ENCODE peak calls at places on chromosome 5, in six cellular contexts. One of them, this sample, is unnamed.
A peak's percentile ranks its signal among the peaks of the same experiment; 100 is the strongest.

GRCh38 chr5:124651663-124652513 is 94.6 kb downstream of the ZNF608 start:
- DNase-seq in astrocyte of the cerebellum: no peak
- DNase-seq in HFFc6: no peak
- DNase-seq in foreskin fibroblast: peak; percentile 95
- DNase-seq in IMR-90: no peak
- DNase-seq in CD4-positive, alpha-beta T cell: no peak
- DNase-seq in this sample: peak; percentile 94

GRCh38 chr5:160312139-160312959 is at the start of gene CCNJL:
- DNase-seq in IMR-90: peak; percentile 44
- DNase-seq in astrocyte of the cerebellum: no peak
- DNase-seq in foreskin fibroblast: peak; percentile 45
- DNase-seq in HFFc6: no peak
- DNase-seq in CD4-positive, alpha-beta T cell: no peak
- DNase-seq in this sample: peak; percentile 92

GRCh38 chr5:178113141-178113787 is at the start of gene N4BP3:
- DNase-seq in foreskin fibroblast: peak; percentile 63
- DNase-seq in astrocyte of the cerebellum: no peak
- DNase-seq in CD4-positive, alpha-beta T cell: peak; percentile 75
- DNase-seq in HFFc6: no peak
- DNase-seq in IMR-90: peak; percentile 44
- DNase-seq in this sample: peak; percentile 91

GRCh38 chr5:111673896-111674626 is 82.9 kb downstream of the NREP start:
- DNase-seq in CD4-positive, alpha-beta T cell: no peak
- DNase-seq in astrocyte of the cerebellum: no peak
- DNase-seq in HFFc6: no peak
- DNase-seq in foreskin fibroblast: no peak
- DNase-seq in IMR-90: no peak
- DNase-seq in this sample: no peak

GRCh38 chr5:73274870-73275756 is 102.1 kb downstream of the TMEM174 start:
- DNase-seq in CD4-positive, alpha-beta T cell: no peak
- DNase-seq in foreskin fibroblast: peak; percentile 46
- DNase-seq in IMR-90: peak; percentile 13
- DNase-seq in astrocyte of the cerebellum: no peak
- DNase-seq in HFFc6: no peak
- DNase-seq in this sample: no peak

GRCh38 chr5:135217669-135218485 is 181.2 kb downstream of the MACROH2A1 start:
- DNase-seq in CD4-positive, alpha-beta T cell: no peak
- DNase-seq in IMR-90: no peak
- DNase-seq in foreskin fibroblast: no peak
- DNase-seq in astrocyte of the cerebellum: no peak
- DNase-seq in HFFc6: no peak
- DNase-seq in this sample: no peak

GRCh38 chr5:74651710-74652109 is 11.2 kb upstream of the ENC1 start:
- DNase-seq in HFFc6: no peak
- DNase-seq in astrocyte of the cerebellum: no peak
- DNase-seq in foreskin fibroblast: no peak
- DNase-seq in IMR-90: no peak
- DNase-seq in CD4-positive, alpha-beta T cell: no peak
- DNase-seq in this sample: peak; percentile 71

GRCh38 chr5:55620781-55621180 is 86.0 kb upstream of the PLPP1 start:
- DNase-seq in IMR-90: no peak
- DNase-seq in HFFc6: no peak
- DNase-seq in astrocyte of the cerebellum: no peak
- DNase-seq in foreskin fibroblast: no peak
- DNase-seq in CD4-positive, alpha-beta T cell: no peak
- DNase-seq in this sample: no peak

GRCh38 chr5:116378007-116378831 is 196.4 kb downstream of the SEMA6A start:
- DNase-seq in foreskin fibroblast: no peak
- DNase-seq in HFFc6: no peak
- DNase-seq in astrocyte of the cerebellum: no peak
- DNase-seq in CD4-positive, alpha-beta T cell: no peak
- DNase-seq in IMR-90: no peak
- DNase-seq in this sample: no peak

GRCh38 chr5:96088676-96089075 is 127.0 kb upstream of the ELL2 start:
- DNase-seq in HFFc6: no peak
- DNase-seq in foreskin fibroblast: no peak
- DNase-seq in CD4-positive, alpha-beta T cell: no peak
- DNase-seq in IMR-90: no peak
- DNase-seq in astrocyte of the cerebellum: no peak
- DNase-seq in this sample: no peak

GRCh38 chr5:80654054-80654390 is 430 bp upstream of the MSH3 start:
- DNase-seq in CD4-positive, alpha-beta T cell: no peak
- DNase-seq in HFFc6: no peak
- DNase-seq in foreskin fibroblast: no peak
- DNase-seq in astrocyte of the cerebellum: no peak
- DNase-seq in IMR-90: no peak
- DNase-seq in this sample: peak; percentile 25

GRCh38 chr5:40623480-40624420 is 56.0 kb upstream of the PTGER4 start:
- DNase-seq in CD4-positive, alpha-beta T cell: peak; percentile 11
- DNase-seq in IMR-90: no peak
- DNase-seq in HFFc6: no peak
- DNase-seq in astrocyte of the cerebellum: no peak
- DNase-seq in foreskin fibroblast: no peak
- DNase-seq in this sample: no peak

GRCh38 chr5:140569197-140569596 is 4.6 kb downstream of the SLC35A4 start:
- DNase-seq in astrocyte of the cerebellum: no peak
- DNase-seq in CD4-positive, alpha-beta T cell: no peak
- DNase-seq in HFFc6: no peak
- DNase-seq in IMR-90: no peak
- DNase-seq in foreskin fibroblast: no peak
- DNase-seq in this sample: no peak

GRCh38 chr5:38961691-38962090 is 112.5 kb downstream of the RICTOR start:
- DNase-seq in astrocyte of the cerebellum: no peak
- DNase-seq in CD4-positive, alpha-beta T cell: no peak
- DNase-seq in HFFc6: no peak
- DNase-seq in foreskin fibroblast: no peak
- DNase-seq in IMR-90: no peak
- DNase-seq in this sample: no peak

GRCh38 chr5:38709678-38710306 is 136.0 kb upstream of the OSMR start:
- DNase-seq in CD4-positive, alpha-beta T cell: no peak
- DNase-seq in astrocyte of the cerebellum: no peak
- DNase-seq in HFFc6: no peak
- DNase-seq in foreskin fibroblast: peak; percentile 36
- DNase-seq in IMR-90: no peak
- DNase-seq in this sample: no peak

GRCh38 chr5:14240366-14240765 is 97.2 kb downstream of the TRIO start:
- DNase-seq in astrocyte of the cerebellum: no peak
- DNase-seq in CD4-positive, alpha-beta T cell: no peak
- DNase-seq in foreskin fibroblast: peak; percentile 72
- DNase-seq in HFFc6: peak; percentile 26
- DNase-seq in IMR-90: peak; percentile 59
- DNase-seq in this sample: no peak

GRCh38 chr5:149687789-149688188 is 42.3 kb upstream of the PPARGC1B start:
- DNase-seq in foreskin fibroblast: no peak
- DNase-seq in HFFc6: no peak
- DNase-seq in astrocyte of the cerebellum: no peak
- DNase-seq in IMR-90: no peak
- DNase-seq in CD4-positive, alpha-beta T cell: no peak
- DNase-seq in this sample: no peak

GRCh38 chr5:42059291-42059690 is 134.2 kb downstream of the FBXO4 start:
- DNase-seq in IMR-90: no peak
- DNase-seq in astrocyte of the cerebellum: peak; percentile 9
- DNase-seq in HFFc6: no peak
- DNase-seq in CD4-positive, alpha-beta T cell: no peak
- DNase-seq in foreskin fibroblast: no peak
- DNase-seq in this sample: peak; percentile 15

GRCh38 chr5:42064821-42065220 is 139.7 kb downstream of the FBXO4 start:
- DNase-seq in HFFc6: no peak
- DNase-seq in astrocyte of the cerebellum: no peak
- DNase-seq in CD4-positive, alpha-beta T cell: no peak
- DNase-seq in foreskin fibroblast: no peak
- DNase-seq in IMR-90: no peak
- DNase-seq in this sample: peak; percentile 5

GRCh38 chr5:42057254-42057690 is 132.2 kb downstream of the FBXO4 start:
- DNase-seq in astrocyte of the cerebellum: peak; percentile 6
- DNase-seq in foreskin fibroblast: peak; percentile 52
- DNase-seq in HFFc6: peak; percentile 5
- DNase-seq in CD4-positive, alpha-beta T cell: peak; percentile 48
- DNase-seq in IMR-90: peak; percentile 25
- DNase-seq in this sample: peak; percentile 60

GRCh38 chr5:42059778-42060464 is 134.8 kb downstream of the FBXO4 start:
- DNase-seq in astrocyte of the cerebellum: no peak
- DNase-seq in foreskin fibroblast: no peak
- DNase-seq in HFFc6: no peak
- DNase-seq in IMR-90: no peak
- DNase-seq in CD4-positive, alpha-beta T cell: no peak
- DNase-seq in this sample: no peak
- TF ChIP-seq CTCF in astrocyte of the cerebellum: no peak
- TF ChIP-seq CTCF in foreskin fibroblast: no peak
- TF ChIP-seq CTCF in HFFc6: no peak
- TF ChIP-seq CTCF in IMR-90: no peak
- TF ChIP-seq CTCF in CD4-positive, alpha-beta T cell: no peak
- TF ChIP-seq CTCF in this sample: no peak

DNA sequence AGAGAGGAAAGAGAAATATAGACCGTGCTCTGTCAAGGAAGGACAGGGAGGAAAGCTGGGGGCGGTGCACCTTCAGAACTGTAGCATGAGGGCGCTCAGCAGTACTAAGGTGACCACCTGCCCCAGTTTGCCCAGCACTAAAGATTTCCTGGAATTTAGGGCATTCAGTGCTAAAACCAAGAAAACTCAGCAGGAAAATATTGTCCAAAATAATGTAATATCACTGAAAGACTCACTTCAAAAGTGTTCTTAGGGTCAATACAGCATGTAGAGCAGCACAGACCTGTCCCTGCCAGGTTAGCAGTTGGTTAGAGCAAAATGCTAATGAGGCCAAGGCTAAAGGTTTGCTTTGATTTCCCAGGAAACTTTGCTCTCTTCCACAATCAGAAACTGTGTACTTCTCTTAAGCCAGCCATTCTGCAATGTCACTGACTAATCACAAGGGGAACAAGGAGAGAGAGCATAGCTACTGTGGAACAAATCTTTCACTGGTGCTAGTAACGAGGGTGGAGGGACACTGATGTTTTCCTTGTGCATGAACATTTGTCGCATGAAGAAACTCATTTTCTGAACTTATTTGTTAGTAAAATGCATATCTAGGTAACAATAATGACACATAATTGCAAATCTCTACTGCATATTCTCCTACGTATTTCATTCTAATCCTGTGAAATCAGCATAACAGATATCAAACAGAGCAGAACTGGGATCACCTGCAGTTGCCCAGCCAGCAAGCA is 53.0 kb upstream of the GRAMD2B start:
- DNase-seq in IMR-90: peak; percentile 23
- DNase-seq in CD4-positive, alpha-beta T cell: no peak
- DNase-seq in astrocyte of the cerebellum: no peak
- DNase-seq in HFFc6: peak; percentile 39
- DNase-seq in foreskin fibroblast: peak; percentile 46
- DNase-seq in this sample: no peak
- TF ChIP-seq CTCF in IMR-90: peak; percentile 8
- TF ChIP-seq CTCF in CD4-positive, alpha-beta T cell: no peak
- TF ChIP-seq CTCF in astrocyte of the cerebellum: no peak
- TF ChIP-seq CTCF in HFFc6: peak; percentile 49
- TF ChIP-seq CTCF in foreskin fibroblast: peak; percentile 14
- TF ChIP-seq CTCF in this sample: no peak

DNA sequence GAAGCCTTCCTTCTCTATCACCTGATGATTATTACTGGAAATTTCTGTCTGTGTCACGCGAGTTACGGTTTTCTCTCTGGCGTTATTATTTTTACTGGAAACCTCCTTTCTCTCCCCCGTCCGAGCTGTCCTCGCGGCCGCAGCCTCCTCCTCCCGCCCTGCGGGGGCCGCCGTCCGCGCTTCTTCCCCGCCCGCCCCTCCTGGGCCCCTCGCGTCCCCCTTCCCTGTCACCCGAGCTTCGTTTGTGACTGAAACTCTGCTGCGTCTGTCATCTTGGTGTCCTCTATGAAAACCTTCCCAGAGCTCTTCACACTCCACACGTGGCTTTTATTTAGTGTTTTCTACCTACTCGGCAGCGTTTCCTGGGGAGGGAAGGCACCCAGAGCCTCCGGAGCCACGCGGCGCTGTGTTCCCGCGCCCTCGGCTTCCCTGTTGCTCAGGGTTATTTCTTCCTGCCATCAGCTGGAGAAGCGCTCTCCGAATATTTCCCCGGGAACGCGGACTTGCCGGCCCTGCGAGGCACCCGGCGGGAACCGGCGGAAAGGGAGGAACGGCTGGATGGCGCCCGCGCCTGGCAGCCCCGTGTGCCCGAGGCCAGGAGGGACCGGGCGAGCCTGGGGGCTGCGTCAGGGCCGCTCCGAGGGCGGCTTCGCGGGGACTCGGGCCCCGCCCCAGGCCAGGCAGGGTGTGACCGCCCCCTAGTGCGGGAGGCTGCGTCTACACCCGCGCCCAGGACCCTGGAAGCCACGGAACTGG is 33.9 kb downstream of the TRIP13 start:
- DNase-seq in astrocyte of the cerebellum: no peak
- DNase-seq in CD4-positive, alpha-beta T cell: no peak
- DNase-seq in IMR-90: no peak
- DNase-seq in foreskin fibroblast: peak; percentile 67
- DNase-seq in HFFc6: no peak
- DNase-seq in this sample: peak; percentile 34
- TF ChIP-seq CTCF in astrocyte of the cerebellum: peak; percentile 36
- TF ChIP-seq CTCF in CD4-positive, alpha-beta T cell: no peak
- TF ChIP-seq CTCF in IMR-90: peak; percentile 24
- TF ChIP-seq CTCF in foreskin fibroblast: peak; percentile 22
- TF ChIP-seq CTCF in HFFc6: peak; percentile 69
- TF ChIP-seq CTCF in this sample: peak; percentile 28

DNA sequence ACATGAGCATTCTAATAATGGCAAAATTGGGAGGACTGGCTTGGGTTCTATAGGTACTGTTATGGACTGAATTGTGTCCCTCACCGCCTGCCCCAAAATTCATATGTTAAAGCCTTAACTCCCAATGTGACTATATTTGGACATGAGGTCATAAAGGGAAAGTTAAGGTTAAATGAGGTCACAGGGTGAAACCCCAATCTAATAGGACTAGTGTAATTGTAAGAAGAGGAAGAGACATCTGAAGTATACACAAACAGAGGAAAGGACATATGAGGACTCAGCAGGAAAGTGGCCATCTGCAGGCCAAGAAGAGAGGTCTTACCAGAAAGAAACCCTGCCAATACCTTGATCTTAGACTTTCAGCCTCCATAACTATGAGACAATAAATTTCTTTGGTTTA is 23.1 kb downstream of the RNF180 start:
- DNase-seq in CD4-positive, alpha-beta T cell: no peak
- DNase-seq in foreskin fibroblast: no peak
- DNase-seq in astrocyte of the cerebellum: no peak
- DNase-seq in HFFc6: no peak
- DNase-seq in IMR-90: no peak
- DNase-seq in this sample: no peak
- TF ChIP-seq CTCF in CD4-positive, alpha-beta T cell: no peak
- TF ChIP-seq CTCF in foreskin fibroblast: no peak
- TF ChIP-seq CTCF in astrocyte of the cerebellum: no peak
- TF ChIP-seq CTCF in HFFc6: no peak
- TF ChIP-seq CTCF in IMR-90: no peak
- TF ChIP-seq CTCF in this sample: no peak

GRCh38 chr5:66302344-66302743 is 158.2 kb downstream of the SREK1 start:
- DNase-seq in foreskin fibroblast: no peak
- DNase-seq in CD4-positive, alpha-beta T cell: no peak
- DNase-seq in IMR-90: no peak
- DNase-seq in HFFc6: no peak
- DNase-seq in astrocyte of the cerebellum: no peak
- DNase-seq in this sample: no peak

GRCh38 chr5:66299463-66299862 is 155.4 kb downstream of the SREK1 start:
- DNase-seq in astrocyte of the cerebellum: no peak
- DNase-seq in HFFc6: no peak
- DNase-seq in CD4-positive, alpha-beta T cell: no peak
- DNase-seq in IMR-90: no peak
- DNase-seq in foreskin fibroblast: no peak
- DNase-seq in this sample: no peak
- TF ChIP-seq CTCF in astrocyte of the cerebellum: no peak
- TF ChIP-seq CTCF in HFFc6: no peak
- TF ChIP-seq CTCF in CD4-positive, alpha-beta T cell: no peak
- TF ChIP-seq CTCF in IMR-90: no peak
- TF ChIP-seq CTCF in foreskin fibroblast: no peak
- TF ChIP-seq CTCF in this sample: no peak

GRCh38 chr5:179749857-179750508 is 17.4 kb downstream of the MAML1 start:
- DNase-seq in IMR-90: no peak
- DNase-seq in CD4-positive, alpha-beta T cell: no peak
- DNase-seq in foreskin fibroblast: no peak
- DNase-seq in HFFc6: no peak
- DNase-seq in astrocyte of the cerebellum: no peak
- DNase-seq in this sample: no peak
- TF ChIP-seq CTCF in IMR-90: no peak
- TF ChIP-seq CTCF in CD4-positive, alpha-beta T cell: no peak
- TF ChIP-seq CTCF in foreskin fibroblast: no peak
- TF ChIP-seq CTCF in HFFc6: no peak
- TF ChIP-seq CTCF in astrocyte of the cerebellum: no peak
- TF ChIP-seq CTCF in this sample: no peak